ENCODE peak calls at places on chromosomes 11 and 22, in nine cellular contexts. One of them, this sample, is unnamed.

GRCh38 chr11:62574363-62575057 is 819 bp upstream of the EEF1G start:
- DNase-seq in endodermal cell: peak; percentile 54
- DNase-seq in heart left ventricle: peak; percentile 48
- DNase-seq in transverse colon: peak; percentile 41
- DNase-seq in A549: no peak
- DNase-seq in IMR-90: peak; percentile 29
- DNase-seq in HCT116: no peak
- DNase-seq in PC-9: no peak
- DNase-seq in lower lobe of right lung: no peak
- DNase-seq in this sample: peak; percentile 43

GRCh38 chr11:32006799-32007388 is 84.0 kb upstream of the RCN1 start:
- DNase-seq in transverse colon: no peak
- DNase-seq in endodermal cell: peak; percentile 73
- DNase-seq in lower lobe of right lung: no peak
- DNase-seq in PC-9: peak; percentile 25
- DNase-seq in HCT116: peak; percentile 35
- DNase-seq in IMR-90: peak; percentile 51
- DNase-seq in A549: peak; percentile 46
- DNase-seq in heart left ventricle: no peak
- DNase-seq in this sample: peak; percentile 53

GRCh38 chr11:45812581-45813548 is 7.9 kb downstream of the SLC35C1 start:
- DNase-seq in heart left ventricle: no peak
- DNase-seq in transverse colon: no peak
- DNase-seq in HCT116: no peak
- DNase-seq in A549: no peak
- DNase-seq in PC-9: no peak
- DNase-seq in IMR-90: no peak
- DNase-seq in endodermal cell: no peak
- DNase-seq in lower lobe of right lung: no peak
- DNase-seq in this sample: no peak

GRCh38 chr22:33302049-33302545 is 243.9 kb upstream of the SYN3 start:
- DNase-seq in HCT116: peak; percentile 0
- DNase-seq in endodermal cell: peak; percentile 96
- DNase-seq in PC-9: peak; percentile 71
- DNase-seq in A549: peak; percentile 70
- DNase-seq in transverse colon: peak; percentile 85
- DNase-seq in heart left ventricle: peak; percentile 77
- DNase-seq in IMR-90: peak; percentile 60
- DNase-seq in lower lobe of right lung: peak; percentile 79
- DNase-seq in this sample: peak; percentile 72

GRCh38 chr22:22878801-22879674 is 8.6 kb upstream of the IGLL5 start:
- DNase-seq in transverse colon: no peak
- DNase-seq in heart left ventricle: no peak
- DNase-seq in HCT116: no peak
- DNase-seq in PC-9: no peak
- DNase-seq in A549: no peak
- DNase-seq in IMR-90: no peak
- DNase-seq in endodermal cell: peak; percentile 48
- DNase-seq in lower lobe of right lung: no peak
- DNase-seq in this sample: no peak

GRCh38 chr11:62694455-62695167 is 5.3 kb upstream of the LRRN4CL start:
- DNase-seq in HCT116: peak; percentile 72
- DNase-seq in endodermal cell: peak; percentile 93
- DNase-seq in heart left ventricle: peak; percentile 80
- DNase-seq in PC-9: peak; percentile 55
- DNase-seq in IMR-90: peak; percentile 82
- DNase-seq in lower lobe of right lung: peak; percentile 76
- DNase-seq in transverse colon: peak; percentile 85
- DNase-seq in A549: peak; percentile 87
- DNase-seq in this sample: peak; percentile 84

GRCh38 chr11:78156081-78156844 is 16.8 kb upstream of the ALG8 start:
- DNase-seq in IMR-90: no peak
- DNase-seq in A549: no peak
- DNase-seq in heart left ventricle: no peak
- DNase-seq in HCT116: no peak
- DNase-seq in transverse colon: no peak
- DNase-seq in endodermal cell: no peak
- DNase-seq in lower lobe of right lung: no peak
- DNase-seq in PC-9: no peak
- DNase-seq in this sample: no peak

GRCh38 chr22:25069758-25070461 is 117.4 kb downstream of the KIAA1671 start:
- DNase-seq in IMR-90: no peak
- DNase-seq in lower lobe of right lung: no peak
- DNase-seq in HCT116: no peak
- DNase-seq in endodermal cell: no peak
- DNase-seq in heart left ventricle: no peak
- DNase-seq in PC-9: no peak
- DNase-seq in transverse colon: no peak
- DNase-seq in A549: no peak
- DNase-seq in this sample: peak; percentile 21

DNA sequence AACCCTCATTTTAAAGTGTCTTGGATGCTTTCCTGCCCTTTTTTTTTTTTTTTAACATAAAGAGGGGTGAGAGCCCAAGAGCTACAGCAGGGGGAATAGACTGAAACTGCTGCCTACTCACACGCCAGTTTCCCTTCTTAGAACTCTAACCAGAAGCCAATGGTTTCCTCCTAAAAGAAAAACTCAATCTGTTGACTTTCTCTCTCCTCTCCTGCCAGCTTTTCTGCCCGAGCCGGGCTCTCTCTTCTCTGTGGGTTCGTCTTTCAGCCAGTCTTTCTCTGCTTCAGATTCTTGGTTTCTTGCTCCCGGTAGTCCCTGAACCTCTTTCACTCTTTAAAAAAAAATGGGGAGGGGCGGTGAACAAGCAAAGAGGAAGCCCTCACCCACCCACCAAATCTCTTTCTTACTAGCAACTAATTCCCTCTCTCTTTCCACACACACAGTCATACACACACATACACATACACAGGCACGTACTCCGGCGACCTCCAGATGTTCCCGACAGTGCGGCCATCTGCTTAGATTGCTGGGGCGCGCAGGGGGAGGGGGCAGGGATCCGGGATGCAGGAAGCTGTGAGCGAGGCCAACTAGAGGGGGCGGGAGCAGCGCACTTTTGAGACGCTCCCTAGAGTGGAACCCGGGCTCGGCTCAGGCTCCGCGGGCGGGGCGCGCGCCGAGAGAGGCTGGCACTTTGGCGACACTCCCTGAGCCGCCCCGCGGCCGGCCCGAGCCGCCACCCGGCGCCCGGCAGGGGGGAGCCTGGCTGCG is 446 bp upstream of the TSKU start:
- DNase-seq in lower lobe of right lung: peak; percentile 85
- DNase-seq in heart left ventricle: peak; percentile 88
- DNase-seq in endodermal cell: peak; percentile 98
- DNase-seq in transverse colon: peak; percentile 92
- DNase-seq in PC-9: peak; percentile 94
- DNase-seq in IMR-90: peak; percentile 98
- DNase-seq in A549: peak; percentile 95
- DNase-seq in HCT116: peak; percentile 79
- DNase-seq in this sample: peak; percentile 95
- H3K4me1 ChIP-seq in lower lobe of right lung: peaks cover 48% of the 10 kb centered on the region
- H3K4me1 ChIP-seq in heart left ventricle: peaks cover 53% of the 10 kb centered on the region
- H3K4me1 ChIP-seq in endodermal cell: peaks cover 29% of the 10 kb centered on the region
- H3K4me1 ChIP-seq in transverse colon: peaks cover 47% of the 10 kb centered on the region
- H3K4me1 ChIP-seq in PC-9: peaks cover 40% of the 10 kb centered on the region
- H3K4me1 ChIP-seq in IMR-90: peaks cover 24% of the 10 kb centered on the region
- H3K4me1 ChIP-seq in A549: peaks cover 36% of the 10 kb centered on the region
- H3K4me1 ChIP-seq in HCT116: peaks cover 38% of the 10 kb centered on the region
- H3K4me1 ChIP-seq in this sample: peaks cover 14% of the 10 kb centered on the region

GRCh38 chr11:17927643-17928343 is 85.1 kb downstream of the SERGEF start:
- DNase-seq in PC-9: no peak
- DNase-seq in HCT116: no peak
- DNase-seq in transverse colon: no peak
- DNase-seq in IMR-90: peak; percentile 85
- DNase-seq in A549: no peak
- DNase-seq in heart left ventricle: no peak
- DNase-seq in endodermal cell: no peak
- DNase-seq in lower lobe of right lung: no peak
- DNase-seq in this sample: no peak

GRCh38 chr11:17929171-17929570 is 83.7 kb downstream of the SERGEF start:
- DNase-seq in IMR-90: no peak
- DNase-seq in HCT116: no peak
- DNase-seq in heart left ventricle: no peak
- DNase-seq in PC-9: no peak
- DNase-seq in transverse colon: no peak
- DNase-seq in A549: no peak
- DNase-seq in endodermal cell: no peak
- DNase-seq in lower lobe of right lung: no peak
- DNase-seq in this sample: no peak

GRCh38 chr11:17932472-17932871 is 80.4 kb downstream of the SERGEF start:
- DNase-seq in endodermal cell: no peak
- DNase-seq in A549: no peak
- DNase-seq in transverse colon: no peak
- DNase-seq in lower lobe of right lung: no peak
- DNase-seq in heart left ventricle: no peak
- DNase-seq in PC-9: no peak
- DNase-seq in HCT116: no peak
- DNase-seq in IMR-90: no peak
- DNase-seq in this sample: no peak

GRCh38 chr11:17931595-17931994 is 81.3 kb downstream of the SERGEF start:
- DNase-seq in heart left ventricle: no peak
- DNase-seq in lower lobe of right lung: no peak
- DNase-seq in IMR-90: peak; percentile 20
- DNase-seq in A549: no peak
- DNase-seq in PC-9: no peak
- DNase-seq in endodermal cell: peak; percentile 65
- DNase-seq in transverse colon: no peak
- DNase-seq in HCT116: no peak
- DNase-seq in this sample: no peak

DNA sequence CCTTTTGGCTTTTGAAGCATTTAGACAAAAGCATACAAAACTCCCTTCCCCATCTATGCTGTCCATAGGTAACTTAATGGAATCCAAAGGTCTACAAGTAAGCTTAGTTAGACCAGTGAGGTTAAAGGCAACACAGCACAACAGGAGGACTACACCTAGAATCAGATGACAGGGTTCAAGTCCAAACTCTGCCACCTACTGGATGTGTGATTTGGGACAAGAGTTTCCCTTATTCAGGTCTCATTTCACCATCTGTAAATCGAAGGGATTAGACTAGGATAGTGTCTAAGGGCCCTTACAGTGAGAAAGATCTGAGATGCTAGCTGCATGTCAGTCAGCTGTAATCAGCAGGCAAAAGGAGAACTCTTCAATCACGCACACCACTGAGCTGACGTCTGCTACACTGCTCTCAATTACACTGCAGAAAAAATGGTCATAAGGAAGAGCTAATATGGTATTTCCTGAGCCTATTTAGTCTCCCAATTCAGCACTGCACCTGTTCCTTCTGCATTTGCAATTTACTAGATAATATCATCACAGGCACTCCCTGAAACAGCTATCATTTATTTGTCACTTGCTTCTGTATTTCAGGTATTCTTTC is 82.2 kb downstream of the SERGEF start:
- DNase-seq in IMR-90: no peak
- DNase-seq in endodermal cell: no peak
- DNase-seq in A549: no peak
- DNase-seq in heart left ventricle: no peak
- DNase-seq in PC-9: no peak
- DNase-seq in transverse colon: no peak
- DNase-seq in HCT116: no peak
- DNase-seq in lower lobe of right lung: no peak
- DNase-seq in this sample: no peak
- TF ChIP-seq CTCF in IMR-90: no peak
- TF ChIP-seq CTCF in endodermal cell: peak; percentile 47
- TF ChIP-seq CTCF in A549: no peak
- TF ChIP-seq CTCF in heart left ventricle: no peak
- TF ChIP-seq CTCF in PC-9: no peak
- TF ChIP-seq CTCF in transverse colon: no peak
- TF ChIP-seq CTCF in HCT116: no peak
- TF ChIP-seq CTCF in lower lobe of right lung: no peak
- TF ChIP-seq CTCF in this sample: no peak

GRCh38 chr11:30432716-30433115 is 109.8 kb downstream of the ARL14EP start:
- DNase-seq in transverse colon: no peak
- DNase-seq in PC-9: no peak
- DNase-seq in endodermal cell: no peak
- DNase-seq in lower lobe of right lung: no peak
- DNase-seq in IMR-90: no peak
- DNase-seq in A549: no peak
- DNase-seq in heart left ventricle: no peak
- DNase-seq in HCT116: no peak
- DNase-seq in this sample: peak; percentile 65

GRCh38 chr11:30433831-30434230 is 110.9 kb downstream of the ARL14EP start:
- DNase-seq in heart left ventricle: no peak
- DNase-seq in HCT116: no peak
- DNase-seq in A549: no peak
- DNase-seq in endodermal cell: no peak
- DNase-seq in PC-9: no peak
- DNase-seq in lower lobe of right lung: no peak
- DNase-seq in IMR-90: no peak
- DNase-seq in transverse colon: no peak
- DNase-seq in this sample: no peak

GRCh38 chr11:30432177-30432576 is 109.3 kb downstream of the ARL14EP start:
- DNase-seq in lower lobe of right lung: no peak
- DNase-seq in endodermal cell: no peak
- DNase-seq in IMR-90: no peak
- DNase-seq in PC-9: no peak
- DNase-seq in heart left ventricle: no peak
- DNase-seq in A549: no peak
- DNase-seq in transverse colon: no peak
- DNase-seq in HCT116: no peak
- DNase-seq in this sample: no peak

GRCh38 chr11:30431127-30431814 is 108.4 kb downstream of the ARL14EP start:
- DNase-seq in HCT116: no peak
- DNase-seq in heart left ventricle: no peak
- DNase-seq in endodermal cell: no peak
- DNase-seq in lower lobe of right lung: no peak
- DNase-seq in IMR-90: no peak
- DNase-seq in PC-9: no peak
- DNase-seq in A549: no peak
- DNase-seq in transverse colon: no peak
- DNase-seq in this sample: no peak

DNA sequence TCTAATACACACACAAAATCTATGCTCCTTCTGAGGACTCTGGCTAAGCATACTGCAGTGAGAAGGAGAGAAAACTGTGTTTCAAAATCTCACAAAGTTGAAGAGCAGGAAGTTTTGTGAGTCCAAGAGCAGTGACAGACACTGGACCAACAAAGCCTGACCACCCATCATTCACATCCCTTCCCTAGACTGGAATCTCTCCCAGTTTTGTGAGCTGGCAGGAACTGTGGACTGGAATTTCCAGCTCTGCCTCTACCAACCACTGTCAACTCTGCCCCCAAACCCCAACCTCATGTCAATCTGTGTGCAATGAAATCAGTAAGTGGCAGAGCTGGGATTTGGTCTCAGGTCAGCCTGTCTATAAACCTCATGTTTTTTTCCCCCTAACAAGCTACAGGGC is 112.6 kb downstream of the ARL14EP start:
- DNase-seq in heart left ventricle: no peak
- DNase-seq in endodermal cell: no peak
- DNase-seq in A549: no peak
- DNase-seq in transverse colon: no peak
- DNase-seq in HCT116: no peak
- DNase-seq in IMR-90: no peak
- DNase-seq in PC-9: no peak
- DNase-seq in lower lobe of right lung: no peak
- DNase-seq in this sample: no peak
- H3K27ac ChIP-seq in heart left ventricle: peak overlapping the region; percentile 21
- H3K27ac ChIP-seq in endodermal cell: no peak overlapping the region
- H3K27ac ChIP-seq in A549: no peak overlapping the region
- H3K27ac ChIP-seq in transverse colon: peak overlapping the region; percentile 20
- H3K27ac ChIP-seq in HCT116: no peak overlapping the region
- H3K27ac ChIP-seq in IMR-90: no peak overlapping the region
- H3K27ac ChIP-seq in PC-9: no peak overlapping the region
- H3K27ac ChIP-seq in lower lobe of right lung: no peak overlapping the region
- H3K27ac ChIP-seq in this sample: peak overlapping the region; percentile 55

DNA sequence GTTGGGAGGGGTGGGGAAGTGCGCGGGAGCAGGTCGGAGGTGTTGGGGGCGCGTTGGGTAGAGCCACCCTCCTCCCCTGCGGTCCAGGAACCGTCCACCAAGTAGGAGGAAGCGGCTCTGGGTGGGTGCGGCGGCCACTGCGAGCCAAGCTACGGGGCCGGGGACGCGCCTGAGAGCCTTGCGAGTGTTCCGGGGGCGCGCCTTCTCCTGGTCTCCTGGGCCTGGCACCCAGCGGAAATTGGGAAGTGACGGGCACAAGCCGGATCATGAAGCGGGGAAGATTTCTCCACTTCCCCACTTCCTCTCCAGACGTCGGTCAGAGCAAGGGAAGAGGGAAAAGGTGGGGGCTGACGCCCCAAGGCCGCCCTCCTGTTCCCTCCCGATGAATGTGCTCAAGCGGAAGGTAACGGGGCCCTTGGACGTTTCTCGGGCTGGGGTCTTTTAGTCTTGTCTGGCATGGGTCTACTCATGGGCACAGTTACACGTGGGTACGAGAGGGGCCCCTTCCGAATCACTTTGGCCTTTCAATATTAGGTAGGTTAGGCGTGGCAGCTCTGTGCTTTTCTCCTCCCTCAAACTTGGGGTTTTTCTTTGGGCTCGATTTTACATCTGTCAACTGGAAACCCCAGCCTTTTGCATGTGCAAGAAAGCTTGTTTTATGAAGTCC is 851 bp downstream of the RBM14 start:
- DNase-seq in endodermal cell: no peak
- DNase-seq in IMR-90: no peak
- DNase-seq in HCT116: no peak
- DNase-seq in transverse colon: no peak
- DNase-seq in heart left ventricle: peak; percentile 81
- DNase-seq in A549: no peak
- DNase-seq in PC-9: no peak
- DNase-seq in lower lobe of right lung: peak; percentile 92
- DNase-seq in this sample: peak; percentile 78
- H3K4me1 ChIP-seq in endodermal cell: no peaks in the 10 kb centered on the region
- H3K4me1 ChIP-seq in IMR-90: peaks cover 2% of the 10 kb centered on the region
- H3K4me1 ChIP-seq in HCT116: peaks cover 6% of the 10 kb centered on the region
- H3K4me1 ChIP-seq in transverse colon: peaks cover 54% of the 10 kb centered on the region
- H3K4me1 ChIP-seq in heart left ventricle: peaks cover 55% of the 10 kb centered on the region
- H3K4me1 ChIP-seq in A549: peaks cover 29% of the 10 kb centered on the region
- H3K4me1 ChIP-seq in PC-9: peaks cover 39% of the 10 kb centered on the region
- H3K4me1 ChIP-seq in lower lobe of right lung: peaks cover 51% of the 10 kb centered on the region
- H3K4me1 ChIP-seq in this sample: peaks cover 32% of the 10 kb centered on the region